ENCODE peak calls at places on chromosomes 4 and X, in ten cellular contexts. H, F, N, S, O, Y, V, C, X and Z are unnamed samples.

GRCh38 chr4:5941601-5942000 is 48.7 kb upstream of the CRMP1 start:
- DNase-seq in H (no peak), N (no peak), S (no peak), V (no peak), C (no peak), Y (no peak), X (no peak), O (no peak), F (no peak), Z (no peak)

GRCh38 chr4:169207436-169208089 is 63.2 kb downstream of the SH3RF1 start:
- DNase-seq in H (no peak), X (no peak), Y (no peak), C (no peak), S (no peak), O (no peak), F (peak), V (no peak), N (no peak), Z (no peak)

GRCh38 chrX:79081895-79082512 is 62.5 kb upstream of the GPR174 start:
- DNase-seq in C (peak), V (peak), Y (peak), N (peak), O (peak), X (no peak), H (peak), F (peak), S (no peak), Z (peak)

GRCh38 chrX:43589735-43590515 is 66.2 kb upstream of the MAOA start:
- DNase-seq in Y (no peak), V (no peak), N (peak), S (no peak), O (no peak), C (no peak), X (peak), H (no peak), F (peak), Z (peak)

GRCh38 chrX:13367950-13368349 is 48.1 kb upstream of the ATXN3L start:
- DNase-seq in S (no peak), X (no peak), F (no peak), H (no peak), Y (no peak), V (no peak), C (no peak), N (no peak), O (no peak), Z (no peak)

GRCh38 chr4:150136036-150136435 is 57.8 kb downstream of the DCLK2 start:
- DNase-seq in V (no peak), X (no peak), H (no peak), S (no peak), Y (no peak), O (no peak), C (no peak), F (peak), N (peak), Z (no peak)

GRCh38 chr4:80207172-80207583 is 9.9 kb downstream of the PRDM8 start:
- DNase-seq in Y (no peak), H (no peak), C (no peak), N (no peak), F (no peak), V (peak), X (no peak), S (no peak), O (no peak), Z (no peak)

GRCh38 chrX:7159132-7159861 is 11.3 kb upstream of the PUDP start:
- DNase-seq in H (no peak), V (no peak), O (no peak), Y (no peak), C (no peak), X (no peak), N (peak), F (peak), S (no peak), Z (peak)

GRCh38 chr4:131764730-131765129 is 1384.4 kb upstream of the PCDH10 start:
- DNase-seq in C (no peak), N (no peak), Y (no peak), V (no peak), H (no peak), S (no peak), O (no peak), F (no peak), X (no peak), Z (no peak)

GRCh38 chrX:30253257-30253656 is 6.3 kb downstream of the MAGEB1 start:
- DNase-seq in Y (no peak), O (no peak), H (no peak), N (no peak), C (no peak), V (no peak), X (no peak), S (no peak), F (no peak), Z (no peak)

GRCh38 chr4:148007303-148007702 is 275.4 kb downstream of the ARHGAP10 start:
- DNase-seq in X (no peak), V (no peak), N (peak), Y (peak), F (peak), O (no peak), C (no peak), S (no peak), H (no peak), Z (peak)

GRCh38 chrX:43566170-43566569 is 89.9 kb upstream of the MAOA start:
- DNase-seq in X (no peak), S (no peak), F (no peak), N (no peak), Y (no peak), O (no peak), H (no peak), C (no peak), V (no peak), Z (peak)

GRCh38 chr4:723706-724105 is 18.1 kb downstream of the PCGF3 start:
- DNase-seq in X (no peak), S (no peak), N (no peak), C (no peak), O (no peak), H (no peak), Y (no peak), F (no peak), V (no peak), Z (no peak)

GRCh38 chr4:2370597-2371320 is 47.7 kb downstream of the ZFYVE28 start:
- DNase-seq in O (no peak), X (no peak), H (no peak), F (no peak), S (no peak), C (no peak), Y (no peak), N (no peak), V (no peak), Z (no peak)

GRCh38 chr4:156113138-156113537 is 159.5 kb upstream of the CTSO start:
- DNase-seq in S (no peak), O (no peak), C (no peak), X (no peak), Y (peak), V (no peak), N (no peak), F (no peak), H (no peak), Z (peak)
- TF ChIP-seq CTCF in S (no peak), O (no peak), C (peak), X (no peak), Y (peak), V (no peak), N (no peak), F (peak), H (no peak), Z (peak)

GRCh38 chr4:185640809-185641675 is 105.7 kb upstream of the PDLIM3 start:
- DNase-seq in S (no peak), X (peak), N (peak), Y (peak), V (no peak), H (no peak), F (peak), C (peak), O (no peak), Z (peak)
- TF ChIP-seq CTCF in S (no peak), X (peak), N (peak), Y (peak), V (peak), H (no peak), F (peak), C (peak), O (no peak), Z (peak)

DNA sequence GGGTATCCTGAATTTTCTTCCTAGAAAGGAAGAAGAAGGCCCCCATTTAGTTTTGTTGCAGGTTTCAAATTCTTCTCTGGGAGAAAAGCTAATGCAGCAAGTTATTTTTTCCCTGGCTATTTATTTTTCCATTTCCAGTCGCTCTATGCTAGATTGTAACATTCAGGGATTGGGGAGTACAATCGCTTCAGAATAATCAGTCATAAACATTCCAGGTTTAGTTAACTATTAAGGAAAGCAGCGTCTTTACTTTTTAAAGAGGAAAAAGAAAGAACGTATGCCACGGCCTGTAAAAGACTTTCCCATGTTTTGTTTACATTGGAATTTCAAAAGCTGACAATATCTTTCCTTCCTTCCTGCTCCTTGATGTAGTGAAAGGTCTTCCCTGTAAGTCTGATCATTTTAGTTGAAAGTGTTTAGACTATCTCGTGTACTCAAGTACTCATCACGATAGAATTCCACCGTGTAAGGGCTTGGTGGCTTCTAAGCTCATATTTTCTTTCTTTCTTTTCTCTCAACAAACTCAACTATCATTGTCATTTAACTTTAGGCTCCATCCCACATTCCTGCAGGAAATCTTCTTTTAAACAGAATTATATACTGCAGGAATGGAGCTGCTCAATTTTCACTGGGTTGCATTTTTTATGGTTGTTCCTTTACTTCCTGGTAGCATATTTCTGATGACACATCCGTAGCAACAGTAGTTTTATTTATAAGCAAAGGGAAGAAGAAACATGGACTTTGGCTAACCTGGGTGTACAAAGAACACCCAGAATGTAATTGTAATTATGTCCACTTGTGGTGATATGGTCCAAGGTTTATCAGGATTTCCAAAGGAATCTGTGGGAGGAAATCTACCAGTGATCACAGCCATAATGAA is 213.1 kb upstream of the FAT1 start:
- DNase-seq in O (no peak), Y (no peak), C (no peak), N (peak), X (peak), S (no peak), H (no peak), F (peak), V (no peak), Z (peak)
- TF ChIP-seq CTCF in O (no peak), Y (no peak), C (no peak), N (peak), X (peak), S (no peak), H (no peak), F (peak), V (no peak), Z (peak)

DNA sequence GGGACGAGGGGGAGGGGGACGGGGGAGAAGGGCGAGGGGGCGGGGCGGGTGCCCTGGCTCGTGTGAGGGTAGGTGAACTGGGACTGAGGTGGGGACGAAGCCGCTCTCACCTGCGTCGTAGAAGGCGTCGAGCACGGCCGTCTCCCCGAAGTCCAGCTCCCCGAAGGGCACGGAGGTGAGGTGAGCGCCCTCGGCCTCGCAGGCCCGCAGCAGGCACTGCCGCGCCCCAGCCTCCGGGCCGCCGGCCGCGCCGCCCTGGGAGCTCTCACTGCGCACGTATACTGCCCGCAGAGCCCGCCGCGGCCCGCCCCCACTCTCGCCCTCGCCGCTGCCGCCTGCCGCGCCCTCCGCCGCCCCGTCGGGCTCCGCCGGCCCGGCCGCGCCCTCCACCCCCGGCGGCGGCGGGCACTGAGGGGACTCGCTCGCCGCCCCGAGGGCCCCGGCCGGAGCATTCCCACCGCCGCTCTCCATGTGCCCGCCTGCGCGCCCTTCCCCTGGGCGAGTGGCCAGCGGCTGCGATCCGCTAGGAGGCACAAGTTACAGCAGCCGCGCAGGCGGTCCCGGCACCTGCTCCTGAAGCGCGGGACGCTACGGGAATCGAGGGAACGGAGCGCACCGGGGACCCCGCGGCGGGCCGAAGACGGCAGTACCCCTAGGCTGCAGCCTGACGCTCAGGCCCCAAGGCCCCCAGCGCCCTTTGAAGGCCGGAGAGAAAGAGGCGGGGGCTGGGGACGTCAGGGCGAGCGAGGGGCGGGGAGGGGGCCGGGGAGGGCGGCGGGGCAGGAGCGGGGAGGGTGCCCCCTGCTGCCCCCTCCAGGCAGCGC is at the start of gene MAP3K15:
- DNase-seq in H (peak), C (peak), Y (peak), N (no peak), V (peak), O (peak), S (peak), F (no peak), X (peak), Z (peak)
- TF ChIP-seq CTCF in H (no peak), C (peak), Y (no peak), N (no peak), V (peak), O (no peak), S (no peak), F (no peak), X (peak), Z (no peak)

DNA sequence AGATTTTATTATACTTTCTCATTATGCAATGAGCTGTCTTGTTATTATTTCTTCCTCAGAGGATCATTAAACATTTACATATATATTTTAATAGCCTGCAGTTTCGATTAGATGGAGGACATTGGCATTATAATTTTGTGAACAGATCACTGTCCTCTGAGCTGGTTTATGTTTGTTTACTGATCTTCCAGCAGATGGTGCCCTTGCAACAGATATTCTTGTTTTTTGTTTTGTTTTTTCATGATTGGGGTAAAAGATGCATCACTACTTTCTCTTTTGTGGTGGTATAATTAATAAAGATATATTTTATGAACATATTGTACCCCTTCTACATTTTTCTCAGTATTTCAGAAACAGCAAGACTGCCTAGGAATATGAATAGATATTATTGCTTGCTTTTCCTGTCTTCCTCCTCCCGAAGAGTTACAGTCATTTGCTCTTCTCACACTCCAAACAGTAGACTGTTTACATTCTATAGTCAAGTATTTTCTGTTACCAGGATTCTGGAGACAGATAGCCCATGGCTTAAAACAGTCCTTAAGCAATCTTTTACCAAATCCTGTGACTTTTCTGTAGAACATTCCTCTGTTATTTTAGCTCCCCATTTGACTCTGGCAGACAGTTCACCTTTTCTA is 905.2 kb downstream of the TRAM1L1 start:
- DNase-seq in H (no peak), X (no peak), C (peak), N (peak), S (no peak), O (no peak), Y (peak), V (no peak), F (peak), Z (peak)
- TF ChIP-seq CTCF in H (no peak), X (peak), C (peak), N (peak), S (no peak), O (peak), Y (peak), V (peak), F (peak), Z (peak)

DNA sequence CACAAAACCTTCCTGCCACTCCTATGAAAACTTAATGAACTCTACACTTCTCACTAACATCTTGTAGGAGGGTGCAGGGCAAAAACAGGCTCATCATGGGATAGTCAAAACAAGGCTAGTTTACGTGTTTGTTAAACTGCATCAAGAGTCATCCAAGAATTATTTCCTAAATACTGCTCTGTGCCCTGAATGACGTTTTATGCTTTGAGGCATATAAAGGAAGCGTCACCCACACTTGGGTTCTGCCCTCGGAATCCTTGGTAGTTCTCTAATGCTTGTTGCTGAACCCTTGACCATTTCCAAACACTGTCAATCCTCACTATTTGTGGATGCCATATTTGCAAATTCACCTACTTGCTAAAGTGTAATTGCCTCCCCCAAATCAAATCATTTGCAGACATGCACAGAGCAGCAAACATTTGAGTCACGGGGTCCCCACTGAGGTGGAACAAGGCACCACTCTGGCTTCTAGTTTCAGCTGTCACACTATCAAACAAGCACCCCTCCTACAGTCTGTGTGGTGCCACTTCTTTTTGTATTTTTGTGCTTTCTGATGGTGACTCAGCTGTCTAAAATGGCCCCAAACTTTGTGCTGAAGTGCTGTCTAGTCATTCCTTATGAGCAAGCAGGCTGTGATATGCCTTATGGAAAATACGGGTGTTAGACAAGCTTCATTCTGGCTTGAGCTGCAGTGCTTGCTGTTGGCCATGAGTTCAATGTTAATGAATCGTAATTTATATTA is 15.5 kb downstream of the IGFBP7 start:
- DNase-seq in C (no peak), H (no peak), O (no peak), V (no peak), X (no peak), S (no peak), Y (no peak), F (peak), N (no peak), Z (peak)
- TF ChIP-seq CTCF in C (no peak), H (no peak), O (no peak), V (no peak), X (no peak), S (no peak), Y (no peak), F (peak), N (no peak), Z (no peak)

DNA sequence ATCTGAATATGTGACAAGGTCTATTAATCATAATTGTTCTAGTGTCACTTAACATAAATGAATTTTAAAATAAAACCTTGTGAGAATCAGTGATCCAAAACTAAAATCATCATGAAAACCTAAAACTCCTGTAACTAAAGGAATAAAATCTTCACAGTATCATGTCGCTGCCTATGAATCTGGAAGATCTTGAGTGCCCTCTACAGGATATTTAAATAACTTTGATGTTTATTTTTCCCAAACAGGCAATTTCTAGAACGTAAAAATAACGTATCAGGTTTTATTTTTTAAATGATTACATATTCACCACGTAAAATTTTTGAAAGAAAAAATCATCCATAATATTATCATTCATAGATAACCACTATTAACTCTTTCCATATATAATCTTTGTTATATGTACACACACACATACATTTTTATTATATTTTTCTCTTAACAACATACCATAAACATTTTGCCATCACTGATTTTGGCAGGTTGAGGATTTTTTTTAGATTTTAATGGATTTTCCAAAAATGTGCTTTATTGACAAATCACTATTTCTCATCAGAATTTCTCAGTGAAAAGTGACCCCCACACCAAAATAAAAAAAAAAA is 79.6 kb downstream of the COMMD8 start:
- DNase-seq in V (no peak), N (peak), S (no peak), Y (peak), F (peak), H (no peak), C (peak), X (peak), O (no peak), Z (peak)
- TF ChIP-seq CTCF in V (peak), N (peak), S (no peak), Y (peak), F (peak), H (no peak), C (peak), X (peak), O (peak), Z (peak)

GRCh38 chrX:111361751-111362150 is 50.2 kb downstream of the DCX start:
- DNase-seq in F (no peak), Y (no peak), X (no peak), V (no peak), S (no peak), C (no peak), O (no peak), H (no peak), N (no peak), Z (no peak)

GRCh38 chrX:111355523-111356122 is 56.4 kb downstream of the DCX start:
- DNase-seq in O (no peak), N (no peak), X (no peak), F (no peak), S (no peak), Y (no peak), C (no peak), H (no peak), V (no peak), Z (no peak)

GRCh38 chrX:111363741-111364140 is 48.3 kb downstream of the DCX start:
- DNase-seq in V (no peak), X (no peak), C (no peak), H (no peak), F (no peak), Y (no peak), O (no peak), N (no peak), S (no peak), Z (no peak)

GRCh38 chrX:111365770-111366325 is 46.1 kb downstream of the DCX start:
- DNase-seq in Y (no peak), O (no peak), F (no peak), H (no peak), S (no peak), N (no peak), C (no peak), V (no peak), X (no peak), Z (no peak)

DNA sequence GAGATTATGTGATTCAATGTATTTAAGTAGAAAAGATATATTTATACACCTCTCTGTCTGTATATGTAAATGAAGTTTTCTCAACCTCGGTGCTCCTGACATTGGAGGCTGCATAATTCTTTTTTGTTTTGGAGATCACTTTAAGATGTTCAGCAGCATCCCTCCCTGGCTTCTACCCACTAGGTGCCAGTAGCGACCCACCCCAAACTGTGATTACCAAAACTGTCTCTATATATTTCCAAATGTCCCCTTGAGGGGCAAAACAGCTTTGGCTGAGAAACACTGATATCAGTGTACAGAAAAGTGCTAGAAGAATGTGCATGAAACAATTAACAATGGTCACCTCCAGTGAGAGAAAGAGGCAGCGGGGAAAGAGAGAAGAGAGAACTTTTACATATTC is 51.2 kb downstream of the DCX start:
- DNase-seq in X (no peak), F (no peak), S (no peak), H (no peak), N (no peak), C (no peak), O (no peak), V (no peak), Y (no peak), Z (no peak)
- TF ChIP-seq CTCF in X (no peak), F (no peak), S (no peak), H (no peak), N (no peak), C (no peak), O (no peak), V (no peak), Y (no peak), Z (no peak)